ENCODE peak calls at places on chromosomes 16 and 17, in ten cellular contexts. R, S, U, L, M, Z, K, O, A and B are unnamed samples.

GRCh38 chr16:84339316-84339715 is 29.0 kb upstream of the ATP2C2 start:
- DNase-seq in A (no peak), O (no peak), M (no peak), R (no peak), K (no peak), U (no peak), S (no peak), Z (no peak), L (no peak), B (no peak)

GRCh38 chr16:10312023-10312422 is 73.8 kb upstream of the ATF7IP2 start:
- DNase-seq in R (no peak), K (no peak), L (no peak), U (no peak), Z (no peak), A (no peak), M (no peak), S (no peak), O (no peak), B (no peak)

GRCh38 chr16:85334718-85335583 is 222.7 kb upstream of the CIBAR2 start:
- DNase-seq in Z (peak), S (no peak), R (peak), A (no peak), L (no peak), K (no peak), M (no peak), U (peak), O (peak), B (no peak)

GRCh38 chr16:35732046-35732810 is 2272.8 kb downstream of the TP53TG3F start:
- DNase-seq in K (no peak), A (no peak), Z (no peak), U (no peak), L (no peak), S (no peak), R (no peak), M (no peak), O (no peak), B (no peak)

GRCh38 chr16:31471241-31471874 is 594 bp upstream of the TGFB1I1 start:
- DNase-seq in O (no peak), U (no peak), M (no peak), K (no peak), L (no peak), Z (no peak), R (no peak), A (no peak), S (no peak), B (no peak)

GRCh38 chr16:2529061-2529931 is 1.9 kb downstream of the CEMP1 start:
- DNase-seq in L (no peak), K (no peak), O (no peak), A (peak), R (no peak), Z (no peak), S (no peak), M (no peak), U (no peak), B (no peak)

GRCh38 chr16:79621027-79621426 is 20.5 kb upstream of the MAF start:
- DNase-seq in U (no peak), R (no peak), M (no peak), K (no peak), A (no peak), O (no peak), L (no peak), S (no peak), Z (no peak), B (no peak)

GRCh38 chr17:18093616-18094408 is 6.1 kb downstream of the DRG2 start:
- DNase-seq in S (peak), R (no peak), Z (peak), U (peak), K (peak), M (peak), L (no peak), A (no peak), O (no peak), B (peak)

GRCh38 chr16:56639045-56639444 is 579 bp downstream of the MT1A start:
- DNase-seq in L (no peak), A (no peak), M (no peak), Z (no peak), U (no peak), K (no peak), R (no peak), O (no peak), S (no peak), B (no peak)

GRCh38 chr17:47267354-47267828 is 13.8 kb downstream of the ITGB3 start:
- DNase-seq in U (peak), K (peak), L (no peak), A (no peak), R (no peak), Z (no peak), M (no peak), S (no peak), O (no peak), B (no peak)

GRCh38 chr16:66508261-66508913 is 41.5 kb downstream of the TK2 start:
- DNase-seq in M (peak), Z (peak), U (peak), L (no peak), K (no peak), S (no peak), O (no peak), A (no peak), R (no peak), B (no peak)

GRCh38 chr17:49992191-49992932 is 2.7 kb downstream of the DLX3 start:
- DNase-seq in A (no peak), Z (no peak), L (no peak), M (no peak), O (no peak), S (no peak), U (no peak), R (no peak), K (no peak), B (no peak)

GRCh38 chr17:4636474-4637100 is 4.9 kb downstream of the ALOX15 start:
- DNase-seq in L (no peak), A (no peak), R (no peak), O (no peak), U (no peak), S (no peak), Z (no peak), M (no peak), K (no peak), B (no peak)

GRCh38 chr17:82105417-82105881 is 7.4 kb upstream of the FASN start:
- DNase-seq in R (no peak), M (no peak), S (no peak), L (no peak), K (no peak), Z (no peak), U (no peak), O (no peak), A (no peak), B (no peak)

GRCh38 chr17:82104797-82105416 is 6.9 kb upstream of the FASN start:
- DNase-seq in S (no peak), M (no peak), Z (no peak), R (no peak), A (no peak), K (no peak), O (no peak), L (no peak), U (no peak), B (no peak)

GRCh38 chr17:82107341-82107860 is 9.4 kb upstream of the FASN start:
- DNase-seq in O (no peak), L (no peak), U (no peak), A (no peak), Z (no peak), R (no peak), K (no peak), M (no peak), S (peak), B (no peak)

GRCh38 chr17:82106697-82107305 is 8.8 kb upstream of the FASN start:
- DNase-seq in Z (no peak), O (no peak), L (no peak), A (no peak), U (no peak), R (no peak), S (peak), M (no peak), K (no peak), B (no peak)

GRCh38 chr17:82105882-82106696 is 8.1 kb upstream of the FASN start:
- DNase-seq in S (no peak), L (no peak), O (peak), R (no peak), Z (peak), M (peak), U (peak), K (no peak), A (peak), B (no peak)
- TF ChIP-seq CTCF in S (peak), L (peak), O (peak), R (peak), Z (no peak), M (peak), U (peak), K (peak), A (peak), B (no peak)

DNA sequence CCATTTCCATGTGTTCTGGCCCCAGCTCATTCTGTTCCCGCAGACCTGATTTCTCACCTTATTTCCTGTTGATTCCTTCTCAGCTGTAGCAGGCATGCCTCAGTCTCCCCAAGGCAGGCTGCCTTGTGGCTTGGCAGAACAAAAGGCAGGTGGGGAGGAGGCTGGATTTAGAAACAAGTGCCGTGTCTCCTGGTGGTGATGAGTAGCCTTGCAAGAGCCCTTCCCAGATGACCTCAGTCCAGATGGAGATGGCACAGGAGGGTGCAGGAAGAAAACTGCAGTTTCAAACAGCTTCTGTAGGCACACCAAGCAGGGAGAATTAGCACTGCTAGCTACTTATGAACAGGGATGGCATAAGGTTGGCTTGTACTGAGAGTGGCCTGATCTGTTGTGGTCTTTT is 64.6 kb downstream of the ARHGAP44 start:
- DNase-seq in K (no peak), Z (no peak), O (no peak), M (no peak), L (no peak), U (no peak), R (no peak), A (no peak), S (no peak), B (peak)
- TF ChIP-seq CTCF in K (no peak), Z (no peak), O (no peak), M (no peak), L (no peak), U (no peak), R (no peak), A (no peak), S (no peak), B (no peak)

GRCh38 chr16:19212059-19212458 is 44.0 kb downstream of the SYT17 start:
- DNase-seq in S (no peak), U (no peak), Z (no peak), R (no peak), O (no peak), L (no peak), K (no peak), A (no peak), M (no peak), B (no peak)

GRCh38 chr16:19213885-19214284 is 45.8 kb downstream of the SYT17 start:
- DNase-seq in M (no peak), U (no peak), K (no peak), Z (no peak), R (no peak), A (no peak), O (no peak), S (no peak), L (no peak), B (no peak)

GRCh38 chr16:19210968-19211367 is 42.9 kb downstream of the SYT17 start:
- DNase-seq in O (no peak), Z (no peak), M (no peak), K (no peak), U (no peak), R (no peak), L (no peak), A (no peak), S (no peak), B (no peak)

GRCh38 chr16:19215705-19216104 is 47.7 kb downstream of the SYT17 start:
- DNase-seq in A (no peak), K (no peak), M (no peak), R (no peak), L (no peak), U (no peak), O (no peak), S (no peak), Z (no peak), B (no peak)

DNA sequence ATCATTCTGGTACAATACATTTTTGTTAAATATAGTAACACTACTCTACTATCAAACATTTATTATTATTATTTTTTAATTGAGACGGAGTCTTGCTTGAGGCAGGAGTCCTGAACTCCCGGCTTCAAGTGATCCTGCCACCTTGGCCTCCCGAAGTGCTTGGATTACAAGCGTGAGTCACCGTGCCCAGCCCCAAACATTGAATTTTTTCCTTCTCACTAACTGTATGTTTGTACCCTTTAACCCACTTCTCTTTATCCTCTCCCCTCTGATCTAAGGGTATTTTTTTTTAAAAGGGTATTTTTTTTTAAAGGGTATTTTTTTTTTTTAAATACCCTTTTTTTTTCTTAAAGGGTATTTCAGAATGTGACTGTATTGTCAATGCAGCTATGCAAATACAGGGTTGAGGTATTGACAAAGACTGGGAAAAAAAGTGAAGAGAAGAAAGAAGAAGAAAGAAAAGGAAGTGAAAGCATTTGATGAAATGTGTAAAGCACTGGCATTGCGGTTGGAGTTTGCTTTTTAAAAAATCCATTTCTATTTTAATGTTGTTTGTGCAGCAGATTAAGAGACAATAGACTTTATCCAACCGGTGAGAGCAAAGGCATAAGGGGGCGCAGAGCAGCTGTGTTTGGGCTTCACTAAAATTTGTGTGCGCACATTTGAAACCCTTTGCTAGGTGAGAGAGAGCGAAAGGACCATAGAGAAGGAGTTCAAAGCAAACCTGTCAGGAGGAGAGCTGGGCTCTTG is 42.3 kb downstream of the SYT17 start:
- DNase-seq in A (no peak), L (no peak), U (peak), M (no peak), Z (no peak), K (no peak), R (no peak), O (no peak), S (no peak), B (no peak)
- TF ChIP-seq CTCF in A (no peak), L (no peak), U (no peak), M (no peak), Z (no peak), K (no peak), R (no peak), O (no peak), S (no peak), B (no peak)

GRCh38 chr17:77891602-77892001 is 66.9 kb upstream of the TNRC6C start:
- DNase-seq in U (no peak), M (no peak), S (no peak), Z (no peak), A (no peak), K (no peak), L (no peak), R (peak), O (no peak), B (peak)

GRCh38 chr17:77892031-77892430 is 66.5 kb upstream of the TNRC6C start:
- DNase-seq in M (no peak), Z (no peak), A (no peak), R (no peak), L (no peak), U (no peak), O (no peak), K (no peak), S (no peak), B (no peak)

GRCh38 chr17:77894126-77894956 is 64.2 kb upstream of the TNRC6C start:
- DNase-seq in S (no peak), K (no peak), L (no peak), U (no peak), M (no peak), A (no peak), O (peak), Z (no peak), R (no peak), B (no peak)

GRCh38 chr17:77893144-77894044 is 65.1 kb upstream of the TNRC6C start:
- DNase-seq in M (no peak), O (no peak), Z (no peak), L (no peak), R (peak), U (no peak), A (no peak), K (no peak), S (no peak), B (no peak)

DNA sequence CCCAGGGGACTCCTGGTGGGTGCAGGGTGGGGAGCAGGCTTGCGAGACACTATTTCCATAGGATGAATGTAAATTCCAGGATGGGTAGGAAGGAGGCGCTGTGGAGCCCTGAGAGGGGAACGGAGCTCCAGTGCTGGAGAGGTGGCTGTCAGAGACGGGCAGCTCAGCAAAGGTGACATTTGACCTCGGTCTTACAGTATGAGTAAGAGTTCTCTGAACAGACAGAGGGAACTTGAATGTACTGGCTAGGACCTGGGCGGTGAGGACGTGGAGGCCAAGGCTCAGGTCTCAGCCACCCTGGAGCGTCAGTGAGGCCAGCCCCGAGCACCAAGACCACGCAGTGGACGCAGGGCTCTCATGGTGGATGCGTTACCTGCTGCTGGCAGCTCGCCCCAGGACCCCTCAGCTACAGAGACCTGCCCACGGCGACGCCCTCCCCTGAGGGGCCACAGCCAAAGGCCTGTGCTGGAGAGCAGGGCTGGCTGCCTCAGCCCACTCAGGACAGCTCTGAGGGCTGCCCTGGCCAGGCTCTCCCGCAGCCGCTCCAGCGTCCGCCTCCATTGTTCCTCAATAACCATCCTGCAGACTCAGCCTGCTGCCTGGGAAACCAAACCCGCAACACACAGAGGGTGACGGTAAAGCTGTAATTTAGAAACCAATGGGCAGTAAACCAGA is 65.9 kb upstream of the TNRC6C start:
- DNase-seq in Z (no peak), O (no peak), K (no peak), S (no peak), M (no peak), R (peak), L (no peak), A (no peak), U (no peak), B (peak)
- TF ChIP-seq CTCF in Z (no peak), O (no peak), K (peak), S (no peak), M (no peak), R (no peak), L (no peak), A (no peak), U (no peak), B (no peak)

DNA sequence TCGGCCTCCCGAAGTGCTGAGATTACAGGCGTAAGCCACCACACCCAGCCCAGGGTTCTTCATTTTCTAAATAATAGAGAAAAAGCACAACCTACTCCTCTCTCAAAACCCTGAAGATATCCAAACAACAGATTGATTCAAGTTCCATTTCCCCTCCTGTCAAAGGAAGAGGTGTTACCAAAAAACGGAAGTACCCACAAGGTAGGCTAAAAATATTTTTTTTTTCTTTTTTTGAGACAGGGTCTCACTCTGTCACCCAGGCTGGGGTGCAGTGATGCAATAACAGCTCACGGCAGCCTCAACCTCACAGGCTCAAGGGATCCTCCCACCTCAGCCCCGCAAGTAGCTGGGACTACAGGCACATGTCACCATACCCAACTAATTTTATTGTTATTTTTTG is 18.9 kb downstream of the UTP6 start:
- DNase-seq in O (no peak), K (no peak), U (no peak), L (no peak), R (no peak), S (no peak), Z (no peak), M (no peak), A (no peak), B (no peak)
- TF ChIP-seq CTCF in O (no peak), K (no peak), U (no peak), L (no peak), R (no peak), S (no peak), Z (no peak), M (no peak), A (no peak), B (no peak)

DNA sequence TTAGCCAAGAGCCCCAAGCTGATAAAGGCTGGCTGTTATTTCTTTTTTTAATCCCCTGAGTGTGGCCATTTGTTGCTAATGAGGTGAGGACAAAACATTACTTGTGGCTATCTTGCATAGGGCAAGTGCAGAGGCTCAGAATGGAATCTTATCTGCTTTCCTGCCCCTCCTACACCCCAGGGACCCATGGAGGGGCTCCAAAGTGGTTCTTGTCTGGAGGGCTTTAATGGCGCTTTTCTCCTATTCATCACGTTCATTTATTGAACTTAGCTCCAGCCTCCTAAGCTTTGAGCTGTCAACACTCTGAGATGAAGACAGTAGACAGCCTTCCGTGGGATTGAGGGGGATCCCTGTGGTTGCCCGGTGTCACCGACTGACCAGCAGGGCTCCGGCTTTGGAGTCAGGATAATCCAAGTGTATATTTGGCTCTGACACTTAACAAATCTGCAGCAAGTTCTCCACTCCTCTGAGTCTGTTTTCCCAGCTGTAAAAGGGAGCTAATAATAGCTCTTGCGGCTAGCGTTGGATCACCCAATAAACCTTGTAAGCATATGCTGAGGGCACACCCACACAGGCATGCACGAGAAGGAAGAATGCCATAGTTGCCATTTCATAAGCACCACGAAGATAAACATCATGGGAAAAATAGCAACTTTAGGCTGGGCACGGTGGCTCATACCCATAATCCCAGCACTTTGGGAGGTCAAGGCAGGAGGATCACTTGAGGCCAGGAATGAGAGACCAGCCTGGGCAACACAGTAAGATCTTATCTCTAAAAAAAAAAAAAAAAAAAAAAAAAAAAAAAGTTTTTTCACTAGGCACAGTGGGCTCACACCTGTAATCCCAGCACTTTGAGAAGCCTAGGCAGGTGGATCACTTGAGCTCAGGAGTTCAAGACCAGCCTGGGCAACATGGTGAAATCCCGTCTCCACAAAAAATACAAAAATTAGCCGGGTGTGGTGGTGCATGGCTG is 44.8 kb downstream of the MYH11 start:
- DNase-seq in K (no peak), Z (peak), O (no peak), U (peak), A (no peak), S (no peak), R (no peak), M (peak), L (no peak), B (no peak)
- TF ChIP-seq CTCF in K (no peak), Z (no peak), O (no peak), U (no peak), A (no peak), S (peak), R (no peak), M (no peak), L (no peak), B (no peak)